ENCODE peak calls at places on chromosomes 6 and 20, in six cellular contexts. One of them, this sample, is unnamed.

GRCh38 chr6:113411006-113411405 is 446.1 kb upstream of the MARCKS start:
- DNase-seq in GM10248: no peak
- DNase-seq in NCI-H1105: no peak
- DNase-seq in SW480: no peak
- DNase-seq in activated naive CD4-positive, alpha-beta T cell treated with anti-CD3 and anti-CD28 coated beads, Interleukin-2, amount 10 ng/mL, durations not matched to agents 7 days and 5 days: no peak
- DNase-seq in WTC11: no peak
- DNase-seq in this sample: peak

GRCh38 chr6:161654209-161654608 is 380.3 kb upstream of the AGPAT4 start:
- DNase-seq in GM10248: no peak
- DNase-seq in NCI-H1105: no peak
- DNase-seq in SW480: no peak
- DNase-seq in activated naive CD4-positive, alpha-beta T cell treated with anti-CD3 and anti-CD28 coated beads, Interleukin-2, amount 10 ng/mL, durations not matched to agents 7 days and 5 days: no peak
- DNase-seq in WTC11: no peak
- DNase-seq in this sample: no peak

GRCh38 chr20:45337367-45338120 is 10.7 kb downstream of the SDC4 start:
- DNase-seq in GM10248: no peak
- DNase-seq in NCI-H1105: no peak
- DNase-seq in SW480: peak
- DNase-seq in activated naive CD4-positive, alpha-beta T cell treated with anti-CD3 and anti-CD28 coated beads, Interleukin-2, amount 10 ng/mL, durations not matched to agents 7 days and 5 days: no peak
- DNase-seq in WTC11: no peak
- DNase-seq in this sample: peak

GRCh38 chr6:94478178-94479140 is 1059.1 kb upstream of the EPHA7 start:
- DNase-seq in GM10248: no peak
- DNase-seq in NCI-H1105: peak
- DNase-seq in SW480: no peak
- DNase-seq in activated naive CD4-positive, alpha-beta T cell treated with anti-CD3 and anti-CD28 coated beads, Interleukin-2, amount 10 ng/mL, durations not matched to agents 7 days and 5 days: no peak
- DNase-seq in WTC11: no peak
- DNase-seq in this sample: no peak

GRCh38 chr20:9110365-9110764 is 41.5 kb downstream of the PLCB4 start:
- DNase-seq in GM10248: no peak
- DNase-seq in NCI-H1105: no peak
- DNase-seq in SW480: no peak
- DNase-seq in activated naive CD4-positive, alpha-beta T cell treated with anti-CD3 and anti-CD28 coated beads, Interleukin-2, amount 10 ng/mL, durations not matched to agents 7 days and 5 days: no peak
- DNase-seq in WTC11: no peak
- DNase-seq in this sample: no peak

GRCh38 chr20:50290815-50291214 is 100.2 kb downstream of the CEBPB start:
- DNase-seq in GM10248: no peak
- DNase-seq in NCI-H1105: no peak
- DNase-seq in SW480: no peak
- DNase-seq in activated naive CD4-positive, alpha-beta T cell treated with anti-CD3 and anti-CD28 coated beads, Interleukin-2, amount 10 ng/mL, durations not matched to agents 7 days and 5 days: no peak
- DNase-seq in WTC11: no peak
- DNase-seq in this sample: no peak

GRCh38 chr6:18142591-18142861 is 12.4 kb downstream of the TPMT start:
- DNase-seq in GM10248: no peak
- DNase-seq in NCI-H1105: peak
- DNase-seq in SW480: no peak
- DNase-seq in activated naive CD4-positive, alpha-beta T cell treated with anti-CD3 and anti-CD28 coated beads, Interleukin-2, amount 10 ng/mL, durations not matched to agents 7 days and 5 days: no peak
- DNase-seq in WTC11: no peak
- DNase-seq in this sample: no peak

GRCh38 chr6:137341721-137342195 is 122.6 kb upstream of the IFNGR1 start:
- DNase-seq in GM10248: peak
- DNase-seq in NCI-H1105: peak
- DNase-seq in SW480: peak
- DNase-seq in activated naive CD4-positive, alpha-beta T cell treated with anti-CD3 and anti-CD28 coated beads, Interleukin-2, amount 10 ng/mL, durations not matched to agents 7 days and 5 days: peak
- DNase-seq in WTC11: peak
- DNase-seq in this sample: peak

GRCh38 chr6:4970739-4971395 is 33.0 kb downstream of the RPP40 start:
- DNase-seq in GM10248: no peak
- DNase-seq in NCI-H1105: no peak
- DNase-seq in SW480: no peak
- DNase-seq in activated naive CD4-positive, alpha-beta T cell treated with anti-CD3 and anti-CD28 coated beads, Interleukin-2, amount 10 ng/mL, durations not matched to agents 7 days and 5 days: no peak
- DNase-seq in WTC11: no peak
- DNase-seq in this sample: no peak

GRCh38 chr6:98054453-98054852 is 771.4 kb upstream of the MMS22L start:
- DNase-seq in GM10248: no peak
- DNase-seq in NCI-H1105: no peak
- DNase-seq in SW480: peak
- DNase-seq in activated naive CD4-positive, alpha-beta T cell treated with anti-CD3 and anti-CD28 coated beads, Interleukin-2, amount 10 ng/mL, durations not matched to agents 7 days and 5 days: no peak
- DNase-seq in WTC11: no peak
- DNase-seq in this sample: no peak

GRCh38 chr6:114364295-114364694 is 21.5 kb upstream of the HS3ST5 start:
- DNase-seq in GM10248: no peak
- DNase-seq in NCI-H1105: no peak
- DNase-seq in SW480: no peak
- DNase-seq in activated naive CD4-positive, alpha-beta T cell treated with anti-CD3 and anti-CD28 coated beads, Interleukin-2, amount 10 ng/mL, durations not matched to agents 7 days and 5 days: no peak
- DNase-seq in WTC11: peak
- DNase-seq in this sample: peak

GRCh38 chr20:50017576-50018248 is 34.9 kb downstream of the SNAI1 start:
- DNase-seq in GM10248: no peak
- DNase-seq in NCI-H1105: no peak
- DNase-seq in SW480: no peak
- DNase-seq in activated naive CD4-positive, alpha-beta T cell treated with anti-CD3 and anti-CD28 coated beads, Interleukin-2, amount 10 ng/mL, durations not matched to agents 7 days and 5 days: no peak
- DNase-seq in WTC11: no peak
- DNase-seq in this sample: no peak

GRCh38 chr20:49236301-49236700 is 17.1 kb downstream of the DDX27 start:
- DNase-seq in GM10248: no peak
- DNase-seq in NCI-H1105: no peak
- DNase-seq in SW480: no peak
- DNase-seq in activated naive CD4-positive, alpha-beta T cell treated with anti-CD3 and anti-CD28 coated beads, Interleukin-2, amount 10 ng/mL, durations not matched to agents 7 days and 5 days: no peak
- DNase-seq in WTC11: no peak
- DNase-seq in this sample: no peak

GRCh38 chr6:120056085-120056484 is 706.5 kb upstream of the MAN1A1 start:
- DNase-seq in GM10248: peak
- DNase-seq in NCI-H1105: no peak
- DNase-seq in SW480: no peak
- DNase-seq in activated naive CD4-positive, alpha-beta T cell treated with anti-CD3 and anti-CD28 coated beads, Interleukin-2, amount 10 ng/mL, durations not matched to agents 7 days and 5 days: no peak
- DNase-seq in WTC11: peak
- DNase-seq in this sample: no peak

GRCh38 chr6:54655162-54655561 is 191.4 kb upstream of the FAM83B start:
- DNase-seq in GM10248: no peak
- DNase-seq in NCI-H1105: peak
- DNase-seq in SW480: no peak
- DNase-seq in activated naive CD4-positive, alpha-beta T cell treated with anti-CD3 and anti-CD28 coated beads, Interleukin-2, amount 10 ng/mL, durations not matched to agents 7 days and 5 days: no peak
- DNase-seq in WTC11: no peak
- DNase-seq in this sample: no peak

GRCh38 chr20:37365760-37366638 is 20.1 kb downstream of the SRC start:
- DNase-seq in GM10248: no peak
- DNase-seq in NCI-H1105: no peak
- DNase-seq in SW480: no peak
- DNase-seq in activated naive CD4-positive, alpha-beta T cell treated with anti-CD3 and anti-CD28 coated beads, Interleukin-2, amount 10 ng/mL, durations not matched to agents 7 days and 5 days: no peak
- DNase-seq in WTC11: no peak
- DNase-seq in this sample: no peak

GRCh38 chr20:2515203-2515602 is 6.5 kb upstream of the ZNF343 start:
- DNase-seq in GM10248: no peak
- DNase-seq in NCI-H1105: no peak
- DNase-seq in SW480: no peak
- DNase-seq in activated naive CD4-positive, alpha-beta T cell treated with anti-CD3 and anti-CD28 coated beads, Interleukin-2, amount 10 ng/mL, durations not matched to agents 7 days and 5 days: no peak
- DNase-seq in WTC11: no peak
- DNase-seq in this sample: no peak

GRCh38 chr20:57922701-57923100 is 212.9 kb upstream of the PMEPA1 start:
- DNase-seq in GM10248: no peak
- DNase-seq in NCI-H1105: no peak
- DNase-seq in SW480: no peak
- DNase-seq in activated naive CD4-positive, alpha-beta T cell treated with anti-CD3 and anti-CD28 coated beads, Interleukin-2, amount 10 ng/mL, durations not matched to agents 7 days and 5 days: no peak
- DNase-seq in WTC11: no peak
- DNase-seq in this sample: no peak

GRCh38 chr20:53935353-53936084 is 134.9 kb downstream of the BCAS1 start:
- DNase-seq in GM10248: no peak
- DNase-seq in NCI-H1105: no peak
- DNase-seq in SW480: no peak
- DNase-seq in activated naive CD4-positive, alpha-beta T cell treated with anti-CD3 and anti-CD28 coated beads, Interleukin-2, amount 10 ng/mL, durations not matched to agents 7 days and 5 days: no peak
- DNase-seq in WTC11: no peak
- DNase-seq in this sample: no peak

GRCh38 chr6:98137391-98137790 is 697.0 kb upstream of the POU3F2 start:
- DNase-seq in GM10248: no peak
- DNase-seq in NCI-H1105: no peak
- DNase-seq in SW480: no peak
- DNase-seq in activated naive CD4-positive, alpha-beta T cell treated with anti-CD3 and anti-CD28 coated beads, Interleukin-2, amount 10 ng/mL, durations not matched to agents 7 days and 5 days: no peak
- DNase-seq in WTC11: no peak
- DNase-seq in this sample: no peak

GRCh38 chr20:20286061-20286460 is 81.8 kb upstream of the INSM1 start:
- DNase-seq in GM10248: no peak
- DNase-seq in NCI-H1105: no peak
- DNase-seq in SW480: no peak
- DNase-seq in activated naive CD4-positive, alpha-beta T cell treated with anti-CD3 and anti-CD28 coated beads, Interleukin-2, amount 10 ng/mL, durations not matched to agents 7 days and 5 days: no peak
- DNase-seq in WTC11: no peak
- DNase-seq in this sample: no peak

GRCh38 chr6:14734416-14735340 is 511.2 kb upstream of the JARID2 start:
- DNase-seq in GM10248: peak
- DNase-seq in NCI-H1105: no peak
- DNase-seq in SW480: no peak
- DNase-seq in activated naive CD4-positive, alpha-beta T cell treated with anti-CD3 and anti-CD28 coated beads, Interleukin-2, amount 10 ng/mL, durations not matched to agents 7 days and 5 days: peak
- DNase-seq in WTC11: no peak
- DNase-seq in this sample: no peak

GRCh38 chr6:111715321-111715720 is 109.6 kb upstream of the TRAF3IP2 start:
- DNase-seq in GM10248: no peak
- DNase-seq in NCI-H1105: peak
- DNase-seq in SW480: no peak
- DNase-seq in activated naive CD4-positive, alpha-beta T cell treated with anti-CD3 and anti-CD28 coated beads, Interleukin-2, amount 10 ng/mL, durations not matched to agents 7 days and 5 days: peak
- DNase-seq in WTC11: no peak
- DNase-seq in this sample: no peak

GRCh38 chr6:163152701-163153100 is 261.8 kb upstream of the QKI start:
- DNase-seq in GM10248: no peak
- DNase-seq in NCI-H1105: no peak
- DNase-seq in SW480: no peak
- DNase-seq in activated naive CD4-positive, alpha-beta T cell treated with anti-CD3 and anti-CD28 coated beads, Interleukin-2, amount 10 ng/mL, durations not matched to agents 7 days and 5 days: no peak
- DNase-seq in WTC11: no peak
- DNase-seq in this sample: no peak

This sample was measured in Calu3.